ENCODE peak calls at places on chromosomes 5 and 9, in eight cellular contexts. V is NT2/D1, Z is Peyer's patch, J is left ventricle myocardium inferior, F is sigmoid colon, S is heart right ventricle, T is right atrium auricular region, Q is HCT116. E is an unnamed sample.

GRCh38 chr5:159509002-159509660 is 178.8 kb upstream of the IL12B start:
- DNase-seq in S (no peak), Q (no peak), J (no peak), V (no peak), T (no peak), F (no peak), Z (no peak), E (no peak)

GRCh38 chr5:76622973-76623596 is at the start of gene F2RL2:
- DNase-seq in Q (no peak), J (no peak), V (peak; percentile 25), F (peak; percentile 69), T (peak; percentile 61), Z (no peak), S (no peak), E (no peak)

GRCh38 chr9:35406183-35406959 is 83.5 kb upstream of the RUSC2 start:
- DNase-seq in Q (no peak), Z (peak; percentile 69), S (peak; percentile 41), V (peak; percentile 56), J (no peak), T (no peak), F (no peak), E (peak; percentile 76)

GRCh38 chr5:57124014-57124413 is 49.8 kb upstream of the GPBP1 start:
- DNase-seq in T (no peak), F (no peak), Q (no peak), S (no peak), Z (no peak), J (no peak), V (no peak), E (no peak)

GRCh38 chr5:141477815-141478214 is 2.0 kb downstream of the PCDHGC3 start:
- DNase-seq in Q (no peak), V (no peak), J (no peak), Z (no peak), S (no peak), T (no peak), F (no peak), E (no peak)

GRCh38 chr5:57338068-57338848 is 144.4 kb downstream of the ACTBL2 start:
- DNase-seq in F (no peak), Q (peak; percentile 44), T (no peak), V (peak; percentile 18), Z (no peak), S (no peak), J (no peak), E (peak; percentile 40)

GRCh38 chr9:35664531-35665470 is at the start of gene ARHGEF39:
- DNase-seq in S (peak; percentile 84), Z (peak; percentile 90), T (no peak), F (peak; percentile 90), V (peak; percentile 83), Q (peak; percentile 59), J (peak; percentile 80), E (peak; percentile 91)

GRCh38 chr9:71897573-71897972 is 13.4 kb downstream of the ABHD17B start:
- DNase-seq in T (no peak), Q (no peak), J (no peak), F (no peak), Z (no peak), S (no peak), V (no peak), E (no peak)

GRCh38 chr5:165607026-165607425 is 2101.6 kb downstream of the MAT2B start:
- DNase-seq in T (no peak), V (no peak), J (no peak), F (no peak), Z (no peak), S (no peak), Q (no peak), E (no peak)

GRCh38 chr9:134442486-134443168 is 116.4 kb downstream of the RXRA start:
- DNase-seq in S (peak; percentile 30), J (no peak), Q (no peak), V (no peak), F (no peak), T (no peak), Z (no peak), E (no peak)

GRCh38 chr5:3904584-3904983 is 309.0 kb downstream of the IRX1 start:
- DNase-seq in F (no peak), Q (no peak), V (no peak), S (no peak), T (no peak), J (no peak), Z (no peak), E (no peak)

GRCh38 chr5:73938938-73939320 is 312.9 kb downstream of the ARHGEF28 start:
- DNase-seq in S (no peak), Q (no peak), J (no peak), V (no peak), T (no peak), Z (no peak), F (no peak), E (no peak)

GRCh38 chr5:311963-312362 is 9.6 kb upstream of the AHRR start:
- DNase-seq in V (no peak), Q (no peak), Z (no peak), F (no peak), J (no peak), T (peak; percentile 32), S (no peak), E (no peak)

GRCh38 chr5:134648425-134649162 is at the start of gene SEC24A:
- DNase-seq in Z (peak; percentile 96), V (peak; percentile 74), S (peak; percentile 90), T (peak; percentile 91), Q (peak; percentile 57), F (peak; percentile 93), J (peak; percentile 89), E (peak; percentile 89)

GRCh38 chr5:142637871-142638270 is 48.0 kb downstream of the FGF1 start:
- DNase-seq in T (no peak), F (no peak), J (no peak), V (no peak), Z (no peak), S (no peak), Q (no peak), E (no peak)

GRCh38 chr5:142640316-142641005 is 45.4 kb downstream of the FGF1 start:
- DNase-seq in Q (no peak), S (no peak), J (no peak), T (no peak), F (no peak), V (no peak), Z (no peak), E (no peak)

GRCh38 chr5:142636698-142637324 is 49.1 kb downstream of the FGF1 start:
- DNase-seq in J (no peak), F (no peak), S (no peak), T (no peak), V (no peak), Q (no peak), Z (no peak), E (no peak)

GRCh38 chr5:142641681-142642080 is 44.2 kb downstream of the FGF1 start:
- DNase-seq in J (no peak), T (no peak), F (no peak), S (no peak), V (no peak), Z (no peak), Q (no peak), E (no peak)

DNA sequence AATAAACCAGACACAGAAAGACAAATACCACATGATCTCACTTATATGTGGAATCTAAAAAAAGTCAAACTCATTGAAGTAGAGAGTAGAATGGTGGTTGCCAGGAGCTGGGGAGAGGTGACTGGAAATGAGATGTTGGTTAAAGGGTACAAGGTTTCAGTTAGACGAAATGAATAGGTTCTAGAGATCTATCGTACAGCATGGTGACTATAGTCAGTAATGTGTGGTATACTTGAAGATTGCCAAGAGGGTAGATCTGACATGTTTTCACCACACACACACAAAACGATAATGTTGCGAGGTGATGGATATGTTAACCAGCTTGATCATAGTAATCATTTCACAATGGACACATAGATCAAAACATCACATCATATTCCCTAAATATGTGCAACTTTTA is 46.4 kb downstream of the FGF1 start:
- DNase-seq in F (no peak), S (no peak), J (no peak), T (no peak), V (no peak), Q (no peak), Z (no peak), E (no peak)
- H3K4me1 ChIP-seq in F (peaks cover 23% of the 10 kb centered on the region), S (peaks cover 69% of the 10 kb centered on the region), J (peaks cover 58% of the 10 kb centered on the region), T (peaks cover 15% of the 10 kb centered on the region), V (no peaks in the 10 kb centered on the region), Q (peaks cover 18% of the 10 kb centered on the region), Z (no peaks in the 10 kb centered on the region), E (no peaks in the 10 kb centered on the region)

DNA sequence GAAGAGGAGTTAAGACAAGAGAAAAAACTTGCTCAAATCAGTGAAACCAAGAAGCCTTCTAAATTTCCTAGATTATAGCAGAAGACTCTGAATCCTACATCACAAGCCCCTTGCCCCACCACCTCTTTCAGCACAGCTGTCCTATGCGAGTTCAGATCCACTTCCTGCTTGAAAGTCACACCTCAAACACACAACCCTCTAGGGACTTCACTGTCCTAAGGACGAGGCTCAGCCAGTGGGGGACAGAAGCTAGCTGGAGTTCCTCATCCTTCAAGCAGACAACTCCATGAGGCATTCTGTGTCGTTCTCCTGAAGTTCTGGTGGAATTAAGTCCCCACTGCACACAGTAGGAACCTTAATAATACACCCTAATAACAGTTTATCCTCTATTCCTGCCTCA is 44.3 kb downstream of the NRG2 start:
- DNase-seq in J (no peak), Q (no peak), T (no peak), V (no peak), S (no peak), F (no peak), Z (no peak), E (no peak)
- H3K27me3 ChIP-seq in J (no peaks in the 10 kb centered on the region), Q (peaks cover 13% of the 10 kb centered on the region), T (no peaks in the 10 kb centered on the region), V (no peaks in the 10 kb centered on the region), S (peaks cover 11% of the 10 kb centered on the region), F (no peaks in the 10 kb centered on the region), Z (no peaks in the 10 kb centered on the region), E (no peaks in the 10 kb centered on the region)

GRCh38 chr9:126591922-126592321 is 21.8 kb upstream of the LMX1B start:
- DNase-seq in Q (no peak), V (no peak), F (no peak), S (no peak), J (no peak), T (no peak), Z (no peak), E (no peak)

GRCh38 chr9:126591083-126591482 is 22.6 kb upstream of the LMX1B start:
- DNase-seq in Z (no peak), T (no peak), S (no peak), Q (no peak), V (no peak), F (no peak), J (no peak), E (no peak)

GRCh38 chr9:126592461-126592860 is 21.3 kb upstream of the LMX1B start:
- DNase-seq in T (no peak), F (no peak), Q (no peak), V (no peak), S (no peak), J (no peak), Z (no peak), E (no peak)

GRCh38 chr9:126599047-126599650 is 14.6 kb upstream of the LMX1B start:
- DNase-seq in J (no peak), Q (no peak), T (no peak), Z (no peak), S (no peak), V (no peak), F (no peak), E (no peak)

GRCh38 chr9:126595982-126596381 is 17.7 kb upstream of the LMX1B start:
- DNase-seq in Z (no peak), Q (no peak), V (no peak), F (no peak), T (no peak), J (no peak), S (no peak), E (no peak)
- H3K4me3 ChIP-seq in Z (no peak overlapping the region), Q (no peak overlapping the region), V (no peak overlapping the region), F (no peak overlapping the region), T (no peak overlapping the region), J (no peak overlapping the region), S (no peak overlapping the region), E (no peak overlapping the region)

GRCh38 chr9:121736147-121736721 is 84.8 kb downstream of the DAB2IP start:
- DNase-seq in T (peak; percentile 74), F (peak; percentile 91), J (peak; percentile 86), Q (no peak), V (peak; percentile 43), S (peak; percentile 85), Z (peak; percentile 81), E (peak; percentile 83)
- H3K4me1 ChIP-seq in T (peaks cover 94% of the 10 kb centered on the region), F (peaks cover 80% of the 10 kb centered on the region), J (peaks cover 95% of the 10 kb centered on the region), Q (peaks cover 48% of the 10 kb centered on the region), V (peaks cover 54% of the 10 kb centered on the region), S (peaks cover 97% of the 10 kb centered on the region), Z (no peaks in the 10 kb centered on the region), E (peaks cover 17% of the 10 kb centered on the region)

E was measured in colonic mucosa.